ENCODE peak calls at places on chromosomes 5 and 9, in ten cellular contexts. One of them, this sample, is unnamed.
A peak's percentile ranks its signal among the peaks of the same experiment; 100 is the strongest.

GRCh38 chr5:173679909-173680626 is 63.6 kb upstream of the BOD1 start:
- DNase-seq in hepatocyte: no peak
- DNase-seq in cardiac fibroblast: peak; percentile 8
- DNase-seq in heart right ventricle: no peak
- DNase-seq in AG09309: no peak
- DNase-seq in fibroblast of mammary gland: no peak
- DNase-seq in cardiac muscle cell: no peak
- DNase-seq in suprapubic skin: no peak
- DNase-seq in foreskin fibroblast: no peak
- DNase-seq in epithelial cell of esophagus: no peak
- DNase-seq in this sample: no peak

GRCh38 chr5:50302815-50303490 is 138.1 kb downstream of the EMB start:
- DNase-seq in hepatocyte: no peak
- DNase-seq in cardiac fibroblast: no peak
- DNase-seq in heart right ventricle: no peak
- DNase-seq in AG09309: no peak
- DNase-seq in fibroblast of mammary gland: peak; percentile 45
- DNase-seq in cardiac muscle cell: no peak
- DNase-seq in suprapubic skin: no peak
- DNase-seq in foreskin fibroblast: peak; percentile 58
- DNase-seq in epithelial cell of esophagus: peak; percentile 93
- DNase-seq in this sample: no peak

GRCh38 chr9:35277649-35278359 is 116.0 kb downstream of the UNC13B start:
- DNase-seq in hepatocyte: no peak
- DNase-seq in cardiac fibroblast: peak; percentile 87
- DNase-seq in heart right ventricle: peak; percentile 19
- DNase-seq in AG09309: peak; percentile 45
- DNase-seq in fibroblast of mammary gland: peak; percentile 96
- DNase-seq in cardiac muscle cell: peak; percentile 86
- DNase-seq in suprapubic skin: no peak
- DNase-seq in foreskin fibroblast: peak; percentile 87
- DNase-seq in epithelial cell of esophagus: peak; percentile 42
- DNase-seq in this sample: no peak

GRCh38 chr5:74582853-74583252 is 57.7 kb downstream of the ENC1 start:
- DNase-seq in hepatocyte: no peak
- DNase-seq in cardiac fibroblast: no peak
- DNase-seq in heart right ventricle: no peak
- DNase-seq in AG09309: no peak
- DNase-seq in fibroblast of mammary gland: no peak
- DNase-seq in cardiac muscle cell: no peak
- DNase-seq in suprapubic skin: no peak
- DNase-seq in foreskin fibroblast: no peak
- DNase-seq in epithelial cell of esophagus: no peak
- DNase-seq in this sample: no peak

GRCh38 chr5:179322071-179323025 is 22.9 kb downstream of the ADAMTS2 start:
- DNase-seq in hepatocyte: no peak
- DNase-seq in cardiac fibroblast: no peak
- DNase-seq in heart right ventricle: no peak
- DNase-seq in AG09309: no peak
- DNase-seq in fibroblast of mammary gland: no peak
- DNase-seq in cardiac muscle cell: no peak
- DNase-seq in suprapubic skin: peak; percentile 78
- DNase-seq in foreskin fibroblast: peak; percentile 78
- DNase-seq in epithelial cell of esophagus: no peak
- DNase-seq in this sample: no peak

GRCh38 chr9:87112656-87113055 is 165.3 kb upstream of the GAS1 start:
- DNase-seq in hepatocyte: no peak
- DNase-seq in cardiac fibroblast: peak; percentile 63
- DNase-seq in heart right ventricle: no peak
- DNase-seq in AG09309: no peak
- DNase-seq in fibroblast of mammary gland: peak; percentile 98
- DNase-seq in cardiac muscle cell: peak; percentile 54
- DNase-seq in suprapubic skin: no peak
- DNase-seq in foreskin fibroblast: peak; percentile 47
- DNase-seq in epithelial cell of esophagus: no peak
- DNase-seq in this sample: no peak

GRCh38 chr5:117955831-117956230 is 1032.5 kb downstream of the DTWD2 start:
- DNase-seq in hepatocyte: no peak
- DNase-seq in cardiac fibroblast: no peak
- DNase-seq in heart right ventricle: no peak
- DNase-seq in AG09309: no peak
- DNase-seq in fibroblast of mammary gland: no peak
- DNase-seq in cardiac muscle cell: no peak
- DNase-seq in suprapubic skin: peak; percentile 77
- DNase-seq in foreskin fibroblast: peak; percentile 5
- DNase-seq in epithelial cell of esophagus: no peak
- DNase-seq in this sample: no peak

GRCh38 chr5:180026320-180026719 is 45.2 kb downstream of the RNF130 start:
- DNase-seq in hepatocyte: peak; percentile 38
- DNase-seq in cardiac fibroblast: peak; percentile 46
- DNase-seq in heart right ventricle: peak; percentile 35
- DNase-seq in AG09309: no peak
- DNase-seq in fibroblast of mammary gland: peak; percentile 66
- DNase-seq in cardiac muscle cell: peak; percentile 45
- DNase-seq in suprapubic skin: no peak
- DNase-seq in foreskin fibroblast: no peak
- DNase-seq in epithelial cell of esophagus: peak; percentile 48
- DNase-seq in this sample: no peak

GRCh38 chr9:135214706-135215105 is 127.2 kb downstream of the OLFM1 start:
- DNase-seq in hepatocyte: no peak
- DNase-seq in cardiac fibroblast: no peak
- DNase-seq in heart right ventricle: no peak
- DNase-seq in AG09309: no peak
- DNase-seq in fibroblast of mammary gland: no peak
- DNase-seq in cardiac muscle cell: no peak
- DNase-seq in suprapubic skin: peak; percentile 69
- DNase-seq in foreskin fibroblast: no peak
- DNase-seq in epithelial cell of esophagus: no peak
- DNase-seq in this sample: no peak

GRCh38 chr9:91640428-91640827 is 216.8 kb upstream of the NFIL3 start:
- DNase-seq in hepatocyte: no peak
- DNase-seq in cardiac fibroblast: no peak
- DNase-seq in heart right ventricle: no peak
- DNase-seq in AG09309: no peak
- DNase-seq in fibroblast of mammary gland: no peak
- DNase-seq in cardiac muscle cell: no peak
- DNase-seq in suprapubic skin: no peak
- DNase-seq in foreskin fibroblast: no peak
- DNase-seq in epithelial cell of esophagus: no peak
- DNase-seq in this sample: no peak

GRCh38 chr5:86979801-86980510 is 287.7 kb upstream of the RASA1 start:
- DNase-seq in hepatocyte: no peak
- DNase-seq in cardiac fibroblast: peak; percentile 91
- DNase-seq in heart right ventricle: no peak
- DNase-seq in AG09309: peak; percentile 83
- DNase-seq in fibroblast of mammary gland: peak; percentile 84
- DNase-seq in cardiac muscle cell: peak; percentile 93
- DNase-seq in suprapubic skin: no peak
- DNase-seq in foreskin fibroblast: peak; percentile 83
- DNase-seq in epithelial cell of esophagus: peak; percentile 73
- DNase-seq in this sample: no peak

GRCh38 chr9:72718503-72718902 is 197.1 kb downstream of the TMC1 start:
- DNase-seq in hepatocyte: no peak
- DNase-seq in cardiac fibroblast: no peak
- DNase-seq in heart right ventricle: no peak
- DNase-seq in AG09309: no peak
- DNase-seq in fibroblast of mammary gland: no peak
- DNase-seq in cardiac muscle cell: no peak
- DNase-seq in suprapubic skin: no peak
- DNase-seq in foreskin fibroblast: no peak
- DNase-seq in epithelial cell of esophagus: no peak
- DNase-seq in this sample: no peak

GRCh38 chr5:131758520-131758900 is 38.3 kb downstream of the FNIP1 start:
- DNase-seq in hepatocyte: no peak
- DNase-seq in cardiac fibroblast: no peak
- DNase-seq in heart right ventricle: peak; percentile 13
- DNase-seq in AG09309: no peak
- DNase-seq in fibroblast of mammary gland: no peak
- DNase-seq in cardiac muscle cell: peak; percentile 27
- DNase-seq in suprapubic skin: no peak
- DNase-seq in foreskin fibroblast: no peak
- DNase-seq in epithelial cell of esophagus: no peak
- DNase-seq in this sample: no peak

GRCh38 chr9:127525426-127526188 is 74.3 kb downstream of the LRSAM1 start:
- DNase-seq in hepatocyte: no peak
- DNase-seq in cardiac fibroblast: peak; percentile 67
- DNase-seq in heart right ventricle: peak; percentile 26
- DNase-seq in AG09309: no peak
- DNase-seq in fibroblast of mammary gland: peak; percentile 73
- DNase-seq in cardiac muscle cell: peak; percentile 61
- DNase-seq in suprapubic skin: no peak
- DNase-seq in foreskin fibroblast: peak; percentile 75
- DNase-seq in epithelial cell of esophagus: peak; percentile 50
- DNase-seq in this sample: no peak

GRCh38 chr5:980941-981340 is 27.7 kb upstream of the NKD2 start:
- DNase-seq in hepatocyte: peak; percentile 23
- DNase-seq in cardiac fibroblast: no peak
- DNase-seq in heart right ventricle: peak; percentile 3
- DNase-seq in AG09309: no peak
- DNase-seq in fibroblast of mammary gland: no peak
- DNase-seq in cardiac muscle cell: peak; percentile 49
- DNase-seq in suprapubic skin: peak; percentile 59
- DNase-seq in foreskin fibroblast: peak; percentile 53
- DNase-seq in epithelial cell of esophagus: no peak
- DNase-seq in this sample: no peak

GRCh38 chr5:55691265-55692105 is 20.6 kb downstream of the SLC38A9 start:
- DNase-seq in hepatocyte: peak; percentile 47
- DNase-seq in cardiac fibroblast: peak; percentile 77
- DNase-seq in heart right ventricle: no peak
- DNase-seq in AG09309: no peak
- DNase-seq in fibroblast of mammary gland: peak; percentile 70
- DNase-seq in cardiac muscle cell: peak; percentile 73
- DNase-seq in suprapubic skin: no peak
- DNase-seq in foreskin fibroblast: peak; percentile 62
- DNase-seq in epithelial cell of esophagus: peak; percentile 56
- DNase-seq in this sample: peak; percentile 59

GRCh38 chr5:159582756-159583523 is 252.7 kb upstream of the IL12B start:
- DNase-seq in hepatocyte: no peak
- DNase-seq in cardiac fibroblast: peak; percentile 11
- DNase-seq in heart right ventricle: no peak
- DNase-seq in AG09309: no peak
- DNase-seq in fibroblast of mammary gland: peak; percentile 69
- DNase-seq in cardiac muscle cell: peak; percentile 35
- DNase-seq in suprapubic skin: no peak
- DNase-seq in foreskin fibroblast: peak; percentile 36
- DNase-seq in epithelial cell of esophagus: peak; percentile 86
- DNase-seq in this sample: no peak

GRCh38 chr5:155689403-155689802 is 637.6 kb upstream of the SGCD start:
- DNase-seq in hepatocyte: no peak
- DNase-seq in cardiac fibroblast: no peak
- DNase-seq in heart right ventricle: no peak
- DNase-seq in AG09309: no peak
- DNase-seq in fibroblast of mammary gland: no peak
- DNase-seq in cardiac muscle cell: no peak
- DNase-seq in suprapubic skin: no peak
- DNase-seq in foreskin fibroblast: no peak
- DNase-seq in epithelial cell of esophagus: no peak
- DNase-seq in this sample: no peak

GRCh38 chr9:20236676-20237075 is 385.6 kb downstream of the MLLT3 start:
- DNase-seq in hepatocyte: peak; percentile 26
- DNase-seq in cardiac fibroblast: no peak
- DNase-seq in heart right ventricle: no peak
- DNase-seq in AG09309: no peak
- DNase-seq in fibroblast of mammary gland: no peak
- DNase-seq in cardiac muscle cell: no peak
- DNase-seq in suprapubic skin: no peak
- DNase-seq in foreskin fibroblast: peak; percentile 19
- DNase-seq in epithelial cell of esophagus: peak; percentile 98
- DNase-seq in this sample: no peak

GRCh38 chr9:477146-477545 is 262.5 kb downstream of the DOCK8 start:
- DNase-seq in hepatocyte: no peak
- DNase-seq in cardiac fibroblast: no peak
- DNase-seq in heart right ventricle: no peak
- DNase-seq in AG09309: no peak
- DNase-seq in fibroblast of mammary gland: no peak
- DNase-seq in cardiac muscle cell: no peak
- DNase-seq in suprapubic skin: no peak
- DNase-seq in foreskin fibroblast: no peak
- DNase-seq in epithelial cell of esophagus: no peak
- DNase-seq in this sample: no peak
- H3K4me3 ChIP-seq in hepatocyte: no peak overlapping the region
- H3K4me3 ChIP-seq in cardiac fibroblast: no peak overlapping the region
- H3K4me3 ChIP-seq in heart right ventricle: no peak overlapping the region
- H3K4me3 ChIP-seq in AG09309: no peak overlapping the region
- H3K4me3 ChIP-seq in fibroblast of mammary gland: no peak overlapping the region
- H3K4me3 ChIP-seq in cardiac muscle cell: no peak overlapping the region
- H3K4me3 ChIP-seq in suprapubic skin: no peak overlapping the region
- H3K4me3 ChIP-seq in foreskin fibroblast: no peak overlapping the region
- H3K4me3 ChIP-seq in epithelial cell of esophagus: no peak overlapping the region
- H3K4me3 ChIP-seq in this sample: no peak overlapping the region

GRCh38 chr9:130334915-130335314 is 69.4 kb downstream of the HMCN2 start:
- DNase-seq in hepatocyte: no peak
- DNase-seq in cardiac fibroblast: no peak
- DNase-seq in heart right ventricle: no peak
- DNase-seq in AG09309: no peak
- DNase-seq in fibroblast of mammary gland: no peak
- DNase-seq in cardiac muscle cell: no peak
- DNase-seq in suprapubic skin: no peak
- DNase-seq in foreskin fibroblast: no peak
- DNase-seq in epithelial cell of esophagus: no peak
- DNase-seq in this sample: no peak
- TF ChIP-seq CTCF in hepatocyte: no peak
- TF ChIP-seq CTCF in cardiac fibroblast: no peak
- TF ChIP-seq CTCF in heart right ventricle: no peak
- TF ChIP-seq CTCF in AG09309: no peak
- TF ChIP-seq CTCF in fibroblast of mammary gland: no peak
- TF ChIP-seq CTCF in cardiac muscle cell: no peak
- TF ChIP-seq CTCF in suprapubic skin: no peak
- TF ChIP-seq CTCF in foreskin fibroblast: no peak
- TF ChIP-seq CTCF in epithelial cell of esophagus: no peak
- TF ChIP-seq CTCF in this sample: no peak

DNA sequence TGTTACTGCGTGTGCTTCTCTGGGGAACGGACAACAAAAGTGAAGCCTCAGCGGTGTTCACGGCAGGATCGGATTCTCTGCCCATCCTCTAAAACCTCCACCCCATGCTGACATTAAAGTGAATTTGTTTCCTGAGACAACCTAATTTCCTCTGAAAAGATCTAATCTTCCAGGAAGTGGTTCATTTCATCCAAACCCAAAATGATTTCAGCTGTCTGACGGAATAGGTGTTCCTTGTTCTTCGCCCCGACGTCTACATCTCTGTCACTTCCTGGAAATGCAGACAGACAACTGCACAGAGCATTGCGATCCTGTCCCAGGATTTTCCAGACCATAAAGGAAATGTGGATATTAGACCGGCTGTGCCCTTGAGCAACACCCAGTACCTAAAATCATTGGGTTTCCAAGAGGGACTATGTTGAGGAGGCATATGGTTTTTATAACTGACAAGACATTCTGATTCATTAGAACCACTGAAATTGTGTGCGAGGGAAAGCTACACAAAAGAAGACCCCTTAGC is 74.1 kb downstream of the MSX2 start:
- DNase-seq in hepatocyte: no peak
- DNase-seq in cardiac fibroblast: peak; percentile 15
- DNase-seq in heart right ventricle: no peak
- DNase-seq in AG09309: no peak
- DNase-seq in fibroblast of mammary gland: peak; percentile 79
- DNase-seq in cardiac muscle cell: peak; percentile 36
- DNase-seq in suprapubic skin: no peak
- DNase-seq in foreskin fibroblast: peak; percentile 50
- DNase-seq in epithelial cell of esophagus: no peak
- DNase-seq in this sample: no peak
- H3K4me3 ChIP-seq in hepatocyte: no peak overlapping the region
- H3K4me3 ChIP-seq in cardiac fibroblast: no peak overlapping the region
- H3K4me3 ChIP-seq in heart right ventricle: no peak overlapping the region
- H3K4me3 ChIP-seq in AG09309: no peak overlapping the region
- H3K4me3 ChIP-seq in fibroblast of mammary gland: no peak overlapping the region
- H3K4me3 ChIP-seq in cardiac muscle cell: no peak overlapping the region
- H3K4me3 ChIP-seq in suprapubic skin: no peak overlapping the region
- H3K4me3 ChIP-seq in foreskin fibroblast: no peak overlapping the region
- H3K4me3 ChIP-seq in epithelial cell of esophagus: no peak overlapping the region
- H3K4me3 ChIP-seq in this sample: no peak overlapping the region

GRCh38 chr5:123344819-123345426 is 78.3 kb downstream of the CEP120 start:
- DNase-seq in hepatocyte: peak; percentile 61
- DNase-seq in cardiac fibroblast: peak; percentile 67
- DNase-seq in heart right ventricle: peak; percentile 14
- DNase-seq in AG09309: peak; percentile 1
- DNase-seq in fibroblast of mammary gland: peak; percentile 60
- DNase-seq in cardiac muscle cell: peak; percentile 69
- DNase-seq in suprapubic skin: no peak
- DNase-seq in foreskin fibroblast: peak; percentile 62
- DNase-seq in epithelial cell of esophagus: peak; percentile 43
- DNase-seq in this sample: no peak
- TF ChIP-seq CTCF in hepatocyte: peak; percentile 86
- TF ChIP-seq CTCF in cardiac fibroblast: peak; percentile 81
- TF ChIP-seq CTCF in heart right ventricle: peak; percentile 76
- TF ChIP-seq CTCF in AG09309: peak; percentile 78
- TF ChIP-seq CTCF in fibroblast of mammary gland: peak; percentile 83
- TF ChIP-seq CTCF in cardiac muscle cell: peak; percentile 84
- TF ChIP-seq CTCF in suprapubic skin: peak; percentile 47
- TF ChIP-seq CTCF in foreskin fibroblast: peak; percentile 90
- TF ChIP-seq CTCF in epithelial cell of esophagus: peak; percentile 77
- TF ChIP-seq CTCF in this sample: peak; percentile 78

This sample was measured in LNCaP clone FGC.